ENCODE peak calls at places on chromosome 17, in eight cellular contexts. One of them, this sample, is unnamed.
A peak's percentile ranks its signal among the peaks of the same experiment; 100 is the strongest.

GRCh38 chr17:43352579-43352978 is 46.2 kb upstream of the ARL4D start:
- DNase-seq in aorta: no peak
- DNase-seq in activated CD4-positive, alpha-beta T cell treated with anti-CD3 and anti-CD28 coated beads, Interleukin-2, amount 50 U/mL, for 1 hour: no peak
- DNase-seq in astrocyte of the spinal cord: no peak
- DNase-seq in epithelial cell of proximal tubule: no peak
- DNase-seq in GM10248: no peak
- DNase-seq in adipocyte: no peak
- DNase-seq in heart right ventricle: no peak
- DNase-seq in this sample: no peak

GRCh38 chr17:751269-752001 is 629 bp downstream of the GEMIN4 start:
- DNase-seq in aorta: no peak
- DNase-seq in adipocyte: peak; percentile 73
- DNase-seq in heart right ventricle: no peak
- DNase-seq in epithelial cell of proximal tubule: no peak
- DNase-seq in activated CD4-positive, alpha-beta T cell treated with anti-CD3 and anti-CD28 coated beads, Interleukin-2, amount 50 U/mL, for 1 hour: peak; percentile 47
- DNase-seq in GM10248: peak; percentile 62
- DNase-seq in astrocyte of the spinal cord: peak; percentile 34
- DNase-seq in this sample: peak; percentile 21

GRCh38 chr17:31496097-31496496 is 104.6 kb downstream of the RAB11FIP4 start:
- DNase-seq in activated CD4-positive, alpha-beta T cell treated with anti-CD3 and anti-CD28 coated beads, Interleukin-2, amount 50 U/mL, for 1 hour: no peak
- DNase-seq in adipocyte: no peak
- DNase-seq in astrocyte of the spinal cord: no peak
- DNase-seq in GM10248: no peak
- DNase-seq in heart right ventricle: no peak
- DNase-seq in epithelial cell of proximal tubule: no peak
- DNase-seq in aorta: no peak
- DNase-seq in this sample: no peak

GRCh38 chr17:1078062-1078711 is 81.3 kb downstream of the TIMM22 start:
- DNase-seq in GM10248: no peak
- DNase-seq in astrocyte of the spinal cord: no peak
- DNase-seq in epithelial cell of proximal tubule: no peak
- DNase-seq in heart right ventricle: no peak
- DNase-seq in adipocyte: no peak
- DNase-seq in aorta: no peak
- DNase-seq in activated CD4-positive, alpha-beta T cell treated with anti-CD3 and anti-CD28 coated beads, Interleukin-2, amount 50 U/mL, for 1 hour: no peak
- DNase-seq in this sample: no peak

GRCh38 chr17:48804936-48805411 is 12.1 kb downstream of the TTLL6 start:
- DNase-seq in heart right ventricle: peak; percentile 62
- DNase-seq in adipocyte: peak; percentile 79
- DNase-seq in epithelial cell of proximal tubule: no peak
- DNase-seq in GM10248: peak; percentile 83
- DNase-seq in activated CD4-positive, alpha-beta T cell treated with anti-CD3 and anti-CD28 coated beads, Interleukin-2, amount 50 U/mL, for 1 hour: peak; percentile 68
- DNase-seq in astrocyte of the spinal cord: peak; percentile 41
- DNase-seq in aorta: peak; percentile 85
- DNase-seq in this sample: no peak

GRCh38 chr17:20074489-20074888 is 65.3 kb downstream of the SPECC1 start:
- DNase-seq in epithelial cell of proximal tubule: no peak
- DNase-seq in adipocyte: no peak
- DNase-seq in astrocyte of the spinal cord: no peak
- DNase-seq in aorta: no peak
- DNase-seq in heart right ventricle: no peak
- DNase-seq in GM10248: no peak
- DNase-seq in activated CD4-positive, alpha-beta T cell treated with anti-CD3 and anti-CD28 coated beads, Interleukin-2, amount 50 U/mL, for 1 hour: no peak
- DNase-seq in this sample: no peak

GRCh38 chr17:21549107-21549687 is 143.1 kb upstream of the KCNJ18 start:
- DNase-seq in adipocyte: peak; percentile 19
- DNase-seq in astrocyte of the spinal cord: peak; percentile 52
- DNase-seq in aorta: no peak
- DNase-seq in activated CD4-positive, alpha-beta T cell treated with anti-CD3 and anti-CD28 coated beads, Interleukin-2, amount 50 U/mL, for 1 hour: no peak
- DNase-seq in epithelial cell of proximal tubule: no peak
- DNase-seq in heart right ventricle: no peak
- DNase-seq in GM10248: no peak
- DNase-seq in this sample: peak; percentile 57

GRCh38 chr17:77391668-77392375 is 251.1 kb downstream of the SEC14L1 start:
- DNase-seq in adipocyte: peak; percentile 97
- DNase-seq in activated CD4-positive, alpha-beta T cell treated with anti-CD3 and anti-CD28 coated beads, Interleukin-2, amount 50 U/mL, for 1 hour: no peak
- DNase-seq in GM10248: no peak
- DNase-seq in epithelial cell of proximal tubule: no peak
- DNase-seq in astrocyte of the spinal cord: peak; percentile 97
- DNase-seq in aorta: peak; percentile 89
- DNase-seq in heart right ventricle: no peak
- DNase-seq in this sample: peak; percentile 97

GRCh38 chr17:42895185-42895555 is 5.4 kb upstream of the G6PC1 start:
- DNase-seq in epithelial cell of proximal tubule: no peak
- DNase-seq in heart right ventricle: peak; percentile 42
- DNase-seq in astrocyte of the spinal cord: peak; percentile 82
- DNase-seq in adipocyte: peak; percentile 80
- DNase-seq in GM10248: no peak
- DNase-seq in aorta: peak; percentile 88
- DNase-seq in activated CD4-positive, alpha-beta T cell treated with anti-CD3 and anti-CD28 coated beads, Interleukin-2, amount 50 U/mL, for 1 hour: no peak
- DNase-seq in this sample: peak; percentile 72

GRCh38 chr17:7856081-7856791 is 1.1 kb downstream of the NAA38 start:
- DNase-seq in adipocyte: peak; percentile 32
- DNase-seq in activated CD4-positive, alpha-beta T cell treated with anti-CD3 and anti-CD28 coated beads, Interleukin-2, amount 50 U/mL, for 1 hour: peak; percentile 38
- DNase-seq in epithelial cell of proximal tubule: no peak
- DNase-seq in aorta: peak; percentile 81
- DNase-seq in GM10248: no peak
- DNase-seq in astrocyte of the spinal cord: peak; percentile 12
- DNase-seq in heart right ventricle: peak; percentile 77
- DNase-seq in this sample: no peak

This sample was measured in HFFc6.